ENCODE peak calls at places on chromosomes 12 and 14, in four cellular contexts. U is lower leg skin, M is HCT116, P is astrocyte of the spinal cord. G is an unnamed sample.

GRCh38 chr14:56137842-56138241 is 19.6 kb downstream of the PELI2 start:
- DNase-seq in U (no peak), P (no peak), M (no peak), G (no peak)

GRCh38 chr14:53894456-53894855 is 62.2 kb downstream of the BMP4 start:
- DNase-seq in P (peak; percentile 83), M (no peak), U (no peak), G (peak; percentile 71)

GRCh38 chr12:89373772-89374572 is 21.7 kb upstream of the DUSP6 start:
- DNase-seq in P (peak; percentile 92), M (no peak), U (no peak), G (peak; percentile 63)

GRCh38 chr14:20614038-20614840 is 23.1 kb upstream of the RNASE12 start:
- DNase-seq in U (no peak), M (no peak), P (peak; percentile 43), G (no peak)

GRCh38 chr12:31756977-31757420 is 28.2 kb upstream of the AMN1 start:
- DNase-seq in M (peak; percentile 52), P (no peak), U (no peak), G (peak; percentile 5)

GRCh38 chr12:51307655-51308593 is 16.1 kb downstream of the BIN2 start:
- DNase-seq in U (no peak), P (peak; percentile 87), M (peak; percentile 35), G (peak; percentile 85)

GRCh38 chr14:38073641-38074040 is 134.1 kb upstream of the SSTR1 start:
- DNase-seq in P (no peak), M (no peak), U (no peak), G (peak; percentile 68)

GRCh38 chr12:116400671-116401357 is 123.3 kb upstream of the MED13L start:
- DNase-seq in P (no peak), U (no peak), M (no peak), G (no peak)

GRCh38 chr14:27148143-27148542 is 550.3 kb upstream of the NOVA1 start:
- DNase-seq in P (no peak), U (no peak), M (no peak), G (no peak)

GRCh38 chr14:100308112-100308792 is 2.0 kb upstream of the SLC25A29 start:
- DNase-seq in M (no peak), P (no peak), U (no peak), G (no peak)

GRCh38 chr12:116402163-116402939 is 124.9 kb upstream of the MED13L start:
- DNase-seq in P (no peak), U (no peak), M (no peak), G (no peak)

GRCh38 chr12:12465522-12465921 is 97.1 kb downstream of the DUSP16 start:
- DNase-seq in M (no peak), P (no peak), U (no peak), G (no peak)

GRCh38 chr12:76652402-76652801 is 92.8 kb upstream of the OSBPL8 start:
- DNase-seq in P (no peak), U (no peak), M (no peak), G (no peak)

GRCh38 chr14:30214456-30215090 is 286.9 kb upstream of the PRKD1 start:
- DNase-seq in P (peak; percentile 85), M (peak; percentile 8), U (no peak), G (peak; percentile 76)

GRCh38 chr12:10941916-10942607 is 3.0 kb upstream of the TAS2R14 start:
- DNase-seq in U (no peak), P (no peak), M (peak; percentile 78), G (no peak)

GRCh38 chr12:104201238-104202001 is 14.2 kb upstream of the TXNRD1 start:
- DNase-seq in P (peak; percentile 65), U (no peak), M (peak; percentile 60), G (peak; percentile 54)

GRCh38 chr12:42130670-42131402 is 13.8 kb downstream of the GXYLT1 start:
- DNase-seq in U (no peak), M (no peak), P (peak; percentile 59), G (peak; percentile 38)

GRCh38 chr12:139585-139984 is 73.0 kb downstream of the IQSEC3 start:
- DNase-seq in U (no peak), P (no peak), M (no peak), G (no peak)

GRCh38 chr14:74906923-74907620 is 16.0 kb downstream of the RPS6KL1 start:
- DNase-seq in P (no peak), M (no peak), U (no peak), G (no peak)

GRCh38 chr12:93223440-93224426 is 154.0 kb upstream of the NUDT4 start:
- DNase-seq in P (no peak), M (no peak), U (no peak), G (no peak)

GRCh38 chr14:64891839-64892375 is 12.2 kb upstream of the SPTB start:
- DNase-seq in P (peak; percentile 79), U (no peak), M (peak; percentile 59), G (peak; percentile 69)
- TF ChIP-seq CTCF in P (peak; percentile 55), U (no peak), M (peak; percentile 65), G (peak; percentile 83)

DNA sequence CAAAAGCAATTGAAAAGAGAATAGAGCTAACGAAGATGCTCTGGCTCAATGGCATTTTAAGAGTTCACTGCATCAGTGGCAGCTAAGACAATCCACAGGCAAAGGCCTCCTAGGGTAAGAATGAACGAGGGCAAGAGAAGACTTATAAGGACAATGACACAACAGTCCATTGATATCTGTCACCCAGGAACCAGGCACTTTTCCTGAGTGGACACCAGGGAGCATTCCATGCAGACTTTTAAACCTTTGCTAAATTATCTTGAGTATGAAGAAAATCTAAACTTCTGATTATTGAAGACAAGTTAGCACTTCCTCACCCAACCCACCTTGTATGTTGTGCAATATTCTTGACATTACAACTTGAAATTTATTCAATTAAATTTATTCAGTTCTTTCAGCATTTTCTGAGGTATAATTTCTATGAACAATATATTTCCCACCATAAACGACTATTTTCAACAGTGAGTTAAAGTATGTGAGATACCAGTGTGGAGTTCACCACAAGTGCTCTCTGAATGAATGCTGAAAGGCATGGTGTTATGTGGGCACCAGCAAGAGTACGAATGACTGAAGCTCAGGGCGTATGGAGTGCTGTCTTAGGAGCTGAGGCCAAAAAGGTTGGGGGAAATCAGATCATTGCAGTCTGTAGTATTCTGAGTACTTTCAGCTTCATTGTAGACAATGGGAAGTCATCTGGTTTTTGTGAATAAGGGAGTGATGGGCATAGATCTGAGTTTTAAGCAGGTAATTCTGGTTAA is 124.3 kb upstream of the LMNTD1 start:
- DNase-seq in P (no peak), M (no peak), U (no peak), G (no peak)
- TF ChIP-seq CTCF in P (no peak), M (peak; percentile 29), U (no peak), G (no peak)

DNA sequence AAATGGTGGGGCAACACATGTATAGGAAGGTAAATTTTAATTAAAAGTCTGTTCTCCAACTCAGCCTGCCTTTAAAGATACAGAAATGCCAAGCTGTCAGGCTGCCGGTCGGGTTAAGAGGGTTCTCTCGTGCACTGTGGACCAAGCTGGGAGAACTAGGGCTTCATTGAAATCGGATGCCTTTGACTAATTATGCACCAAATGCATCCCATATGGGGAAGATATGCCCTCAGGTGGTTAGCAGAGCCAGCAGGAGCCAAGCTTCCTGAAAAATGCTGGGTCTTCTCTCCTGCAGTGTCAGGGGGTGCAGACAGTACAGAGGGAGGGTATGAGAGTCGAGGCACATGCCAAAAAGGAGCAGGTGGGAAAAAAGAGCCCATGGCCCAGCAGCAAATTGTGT is 236.1 kb downstream of the CACNA1C start:
- DNase-seq in M (no peak), P (no peak), U (peak; percentile 25), G (peak; percentile 34)
- TF ChIP-seq CTCF in M (no peak), P (no peak), U (no peak), G (peak; percentile 9)

GRCh38 chr14:52146504-52146903 is 77.6 kb upstream of the NID2 start:
- DNase-seq in U (no peak), P (no peak), M (no peak), G (no peak)
- TF ChIP-seq CTCF in U (no peak), P (peak; percentile 29), M (no peak), G (peak; percentile 52)

GRCh38 chr12:74111688-74112360 is 425.8 kb upstream of the ATXN7L3B start:
- DNase-seq in U (no peak), P (peak; percentile 46), M (peak; percentile 52), G (no peak)
- TF ChIP-seq CTCF in U (no peak), P (peak; percentile 48), M (peak; percentile 76), G (no peak)

DNA sequence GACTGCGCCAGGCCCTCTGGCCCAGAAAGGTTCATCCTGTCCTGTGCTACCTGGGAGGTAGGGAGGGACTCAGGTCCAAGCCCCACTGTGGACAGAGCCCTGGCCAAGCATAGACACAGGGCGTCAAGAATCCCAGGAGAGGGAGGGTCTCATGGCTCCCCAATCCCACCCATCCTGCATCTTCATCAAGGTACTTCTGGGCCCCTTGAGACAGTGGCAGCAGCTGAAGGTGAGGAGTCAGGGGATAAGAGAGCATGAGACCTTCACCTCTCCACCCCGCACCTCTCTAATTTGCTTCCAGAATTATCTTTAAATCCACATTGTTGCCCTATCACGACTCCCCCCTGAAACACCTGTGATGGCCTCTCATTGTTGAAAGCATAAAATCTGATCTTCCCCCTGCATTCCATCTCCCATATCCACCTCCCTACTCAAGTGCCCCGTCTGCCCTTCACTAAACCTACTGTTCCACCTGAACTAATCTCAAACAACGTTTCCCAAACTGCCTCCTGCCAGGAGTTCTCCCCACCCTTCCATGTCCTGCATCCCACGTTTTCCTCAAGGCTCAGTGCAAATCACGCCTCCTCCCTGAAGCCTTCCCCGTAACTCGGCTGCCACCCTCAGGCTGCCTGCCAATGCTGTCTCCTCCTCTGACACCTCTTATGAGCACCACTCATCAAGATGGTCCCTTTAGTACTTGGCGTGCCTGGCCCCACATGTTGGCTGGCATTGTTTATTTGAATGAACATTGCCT is 27.1 kb downstream of the KRT18 start:
- DNase-seq in M (peak; percentile 73), P (no peak), U (no peak), G (peak; percentile 68)
- TF ChIP-seq CTCF in M (peak; percentile 90), P (no peak), U (no peak), G (peak; percentile 57)

DNA sequence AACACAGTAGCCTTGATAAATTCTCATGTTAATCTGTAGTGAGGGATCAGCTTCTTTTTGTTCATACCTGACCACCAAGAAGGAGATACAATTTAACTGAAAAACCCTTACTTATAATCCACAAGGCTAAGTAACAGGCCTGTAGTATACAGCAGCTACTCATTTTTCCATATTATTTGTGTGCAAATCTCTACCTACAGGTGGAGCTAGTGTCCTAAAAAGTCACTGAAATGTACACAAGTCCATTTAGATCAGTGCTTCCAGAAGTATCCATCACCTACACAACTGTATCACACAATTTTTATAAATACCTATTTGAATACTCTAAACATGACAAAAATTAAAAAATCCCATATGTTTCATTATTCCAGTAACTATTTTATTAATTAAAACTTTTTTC is 173.2 kb downstream of the SLC35F4 start:
- DNase-seq in P (peak; percentile 74), U (no peak), M (peak; percentile 49), G (peak; percentile 43)
- TF ChIP-seq CTCF in P (peak; percentile 61), U (no peak), M (peak; percentile 70), G (peak; percentile 71)